ENCODE peak calls at places on chromosome 5, in six cellular contexts. One of them, this sample, is unnamed.

GRCh38 chr5:103918668-103919367 is 356.2 kb upstream of the NUDT12 start:
- DNase-seq in neuronal stem cell: peak
- DNase-seq in OCI-LY7: no peak
- DNase-seq in trophoblast cell: peak
- DNase-seq in IMR-90: peak
- DNase-seq in neural progenitor cell: peak
- DNase-seq in this sample: peak

GRCh38 chr5:141618804-141619554 is at the start of gene DIAPH1:
- DNase-seq in neural progenitor cell: peak
- DNase-seq in IMR-90: peak
- DNase-seq in neuronal stem cell: peak
- DNase-seq in OCI-LY7: peak
- DNase-seq in trophoblast cell: peak
- DNase-seq in this sample: peak

GRCh38 chr5:73171495-73171894 is 1.5 kb upstream of the TMEM174 start:
- DNase-seq in trophoblast cell: no peak
- DNase-seq in neural progenitor cell: no peak
- DNase-seq in IMR-90: no peak
- DNase-seq in neuronal stem cell: no peak
- DNase-seq in OCI-LY7: no peak
- DNase-seq in this sample: no peak

GRCh38 chr5:39197556-39197955 is 21.8 kb downstream of the FYB1 start:
- DNase-seq in neural progenitor cell: no peak
- DNase-seq in OCI-LY7: no peak
- DNase-seq in IMR-90: no peak
- DNase-seq in trophoblast cell: no peak
- DNase-seq in neuronal stem cell: no peak
- DNase-seq in this sample: no peak

GRCh38 chr5:134432677-134433359 is 21.1 kb upstream of the CDKN2AIPNL start:
- DNase-seq in IMR-90: peak
- DNase-seq in trophoblast cell: no peak
- DNase-seq in neural progenitor cell: no peak
- DNase-seq in OCI-LY7: no peak
- DNase-seq in neuronal stem cell: no peak
- DNase-seq in this sample: no peak

GRCh38 chr5:96370981-96371380 is 62.1 kb downstream of the PCSK1 start:
- DNase-seq in trophoblast cell: no peak
- DNase-seq in IMR-90: no peak
- DNase-seq in neuronal stem cell: no peak
- DNase-seq in neural progenitor cell: no peak
- DNase-seq in OCI-LY7: no peak
- DNase-seq in this sample: no peak

GRCh38 chr5:106862450-106863193 is 808.1 kb downstream of the EFNA5 start:
- DNase-seq in neural progenitor cell: no peak
- DNase-seq in OCI-LY7: no peak
- DNase-seq in IMR-90: peak
- DNase-seq in trophoblast cell: no peak
- DNase-seq in neuronal stem cell: no peak
- DNase-seq in this sample: no peak

GRCh38 chr5:93579561-93580386 is 1.2 kb downstream of the NR2F1-AS1 start:
- DNase-seq in OCI-LY7: no peak
- DNase-seq in trophoblast cell: peak
- DNase-seq in IMR-90: peak
- DNase-seq in neural progenitor cell: peak
- DNase-seq in neuronal stem cell: no peak
- DNase-seq in this sample: peak

GRCh38 chr5:135116146-135116545 is 82.1 kb upstream of the PITX1 start:
- DNase-seq in trophoblast cell: peak
- DNase-seq in neuronal stem cell: no peak
- DNase-seq in neural progenitor cell: no peak
- DNase-seq in IMR-90: no peak
- DNase-seq in OCI-LY7: no peak
- DNase-seq in this sample: peak

GRCh38 chr5:59007460-59008063 is 424.7 kb downstream of the RAB3C start:
- DNase-seq in neuronal stem cell: no peak
- DNase-seq in OCI-LY7: peak
- DNase-seq in IMR-90: peak
- DNase-seq in neural progenitor cell: peak
- DNase-seq in trophoblast cell: peak
- DNase-seq in this sample: no peak

GRCh38 chr5:121793791-121794190 is 57.9 kb upstream of the FTMT start:
- DNase-seq in IMR-90: no peak
- DNase-seq in trophoblast cell: peak
- DNase-seq in OCI-LY7: no peak
- DNase-seq in neuronal stem cell: no peak
- DNase-seq in neural progenitor cell: no peak
- DNase-seq in this sample: no peak
- H2AFZ ChIP-seq in IMR-90: no peak
- H2AFZ ChIP-seq in trophoblast cell: no peak
- H2AFZ ChIP-seq in OCI-LY7: no peak
- H2AFZ ChIP-seq in neuronal stem cell: no peak
- H2AFZ ChIP-seq in neural progenitor cell: no peak
- H2AFZ ChIP-seq in this sample: no peak

GRCh38 chr5:74660146-74660545 is 19.6 kb upstream of the ENC1 start:
- DNase-seq in OCI-LY7: no peak
- DNase-seq in neural progenitor cell: no peak
- DNase-seq in neuronal stem cell: no peak
- DNase-seq in IMR-90: peak
- DNase-seq in trophoblast cell: no peak
- DNase-seq in this sample: no peak
- H2AFZ ChIP-seq in OCI-LY7: no peak
- H2AFZ ChIP-seq in neural progenitor cell: no peak
- H2AFZ ChIP-seq in neuronal stem cell: no peak
- H2AFZ ChIP-seq in IMR-90: peak
- H2AFZ ChIP-seq in trophoblast cell: no peak
- H2AFZ ChIP-seq in this sample: no peak

GRCh38 chr5:125597338-125597737 is 825.9 kb upstream of the GRAMD2B start:
- DNase-seq in neural progenitor cell: no peak
- DNase-seq in neuronal stem cell: no peak
- DNase-seq in OCI-LY7: no peak
- DNase-seq in IMR-90: peak
- DNase-seq in trophoblast cell: no peak
- DNase-seq in this sample: peak
- H2AFZ ChIP-seq in neural progenitor cell: no peak
- H2AFZ ChIP-seq in neuronal stem cell: peak
- H2AFZ ChIP-seq in OCI-LY7: no peak
- H2AFZ ChIP-seq in IMR-90: no peak
- H2AFZ ChIP-seq in trophoblast cell: no peak
- H2AFZ ChIP-seq in this sample: no peak

GRCh38 chr5:89948977-89949376 is 460.6 kb downstream of the CETN3 start:
- DNase-seq in trophoblast cell: no peak
- DNase-seq in neural progenitor cell: no peak
- DNase-seq in IMR-90: no peak
- DNase-seq in OCI-LY7: no peak
- DNase-seq in neuronal stem cell: no peak
- DNase-seq in this sample: no peak
- H2AFZ ChIP-seq in trophoblast cell: no peak
- H2AFZ ChIP-seq in neural progenitor cell: no peak
- H2AFZ ChIP-seq in IMR-90: no peak
- H2AFZ ChIP-seq in OCI-LY7: no peak
- H2AFZ ChIP-seq in neuronal stem cell: no peak
- H2AFZ ChIP-seq in this sample: no peak

GRCh38 chr5:115170128-115170923 is 618 bp upstream of the TRIM36 start:
- DNase-seq in neuronal stem cell: no peak
- DNase-seq in OCI-LY7: no peak
- DNase-seq in neural progenitor cell: peak
- DNase-seq in trophoblast cell: peak
- DNase-seq in IMR-90: peak
- DNase-seq in this sample: no peak
- H2AFZ ChIP-seq in neuronal stem cell: peak
- H2AFZ ChIP-seq in OCI-LY7: peak
- H2AFZ ChIP-seq in neural progenitor cell: peak
- H2AFZ ChIP-seq in trophoblast cell: peak
- H2AFZ ChIP-seq in IMR-90: peak
- H2AFZ ChIP-seq in this sample: peak

GRCh38 chr5:5291357-5291756 is 131.1 kb upstream of the ICE1 start:
- DNase-seq in neural progenitor cell: no peak
- DNase-seq in IMR-90: no peak
- DNase-seq in trophoblast cell: no peak
- DNase-seq in OCI-LY7: no peak
- DNase-seq in neuronal stem cell: no peak
- DNase-seq in this sample: peak

GRCh38 chr5:5290674-5291334 is 131.7 kb upstream of the ICE1 start:
- DNase-seq in IMR-90: no peak
- DNase-seq in neuronal stem cell: no peak
- DNase-seq in trophoblast cell: peak
- DNase-seq in OCI-LY7: no peak
- DNase-seq in neural progenitor cell: no peak
- DNase-seq in this sample: no peak

GRCh38 chr5:5293029-5293428 is 129.4 kb upstream of the ICE1 start:
- DNase-seq in IMR-90: no peak
- DNase-seq in OCI-LY7: no peak
- DNase-seq in neural progenitor cell: no peak
- DNase-seq in trophoblast cell: no peak
- DNase-seq in neuronal stem cell: no peak
- DNase-seq in this sample: no peak

GRCh38 chr5:5289537-5289936 is 132.9 kb upstream of the ICE1 start:
- DNase-seq in IMR-90: no peak
- DNase-seq in neural progenitor cell: no peak
- DNase-seq in trophoblast cell: no peak
- DNase-seq in OCI-LY7: no peak
- DNase-seq in neuronal stem cell: no peak
- DNase-seq in this sample: peak

DNA sequence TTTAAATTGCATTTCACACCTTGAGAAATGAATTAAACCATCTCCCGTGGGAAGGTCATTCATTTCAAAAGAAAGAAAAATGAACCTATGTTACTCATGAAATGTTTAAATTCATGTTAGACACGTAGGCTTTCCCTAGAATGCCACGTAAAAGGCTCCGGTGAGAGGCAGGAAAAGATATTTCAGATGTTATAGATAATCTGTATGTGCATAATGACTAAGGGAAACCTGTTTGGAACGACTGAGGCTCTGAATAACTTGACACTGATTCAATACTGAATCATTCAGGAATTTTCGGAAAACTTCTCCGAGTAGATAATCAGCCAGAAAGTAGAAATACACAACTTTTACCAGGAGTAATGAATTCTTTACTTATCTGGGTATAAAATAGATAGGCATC is 134.2 kb upstream of the ICE1 start:
- DNase-seq in trophoblast cell: peak
- DNase-seq in IMR-90: peak
- DNase-seq in neural progenitor cell: no peak
- DNase-seq in OCI-LY7: no peak
- DNase-seq in neuronal stem cell: no peak
- DNase-seq in this sample: peak
- H2AFZ ChIP-seq in trophoblast cell: no peak
- H2AFZ ChIP-seq in IMR-90: no peak
- H2AFZ ChIP-seq in neural progenitor cell: no peak
- H2AFZ ChIP-seq in OCI-LY7: no peak
- H2AFZ ChIP-seq in neuronal stem cell: no peak
- H2AFZ ChIP-seq in this sample: no peak

GRCh38 chr5:67094476-67095300 is 101.9 kb downstream of the CD180 start:
- DNase-seq in neural progenitor cell: peak
- DNase-seq in trophoblast cell: peak
- DNase-seq in OCI-LY7: no peak
- DNase-seq in IMR-90: peak
- DNase-seq in neuronal stem cell: no peak
- DNase-seq in this sample: peak
- H2AFZ ChIP-seq in neural progenitor cell: peak
- H2AFZ ChIP-seq in trophoblast cell: no peak
- H2AFZ ChIP-seq in OCI-LY7: no peak
- H2AFZ ChIP-seq in IMR-90: peak
- H2AFZ ChIP-seq in neuronal stem cell: no peak
- H2AFZ ChIP-seq in this sample: peak

DNA sequence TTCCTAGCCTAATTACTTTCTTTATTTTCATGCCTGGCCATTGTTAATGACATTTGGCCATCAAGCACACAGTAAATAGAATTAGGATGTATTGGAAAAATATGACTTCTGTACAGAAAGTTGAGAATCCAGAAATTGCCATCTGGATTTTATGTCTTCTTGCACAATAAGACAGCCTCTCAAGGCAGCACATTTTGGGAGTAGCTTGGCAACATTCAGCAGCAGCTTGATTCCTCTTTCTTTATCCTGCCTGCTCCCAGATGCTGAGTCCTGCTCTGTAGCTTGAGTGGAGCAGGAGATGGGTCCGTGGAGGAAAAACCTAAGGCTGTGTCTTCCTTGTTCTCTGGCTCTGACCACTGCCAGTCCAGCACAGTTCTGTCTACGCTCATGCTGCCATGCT is 29.3 kb upstream of the ARHGAP26 start:
- DNase-seq in OCI-LY7: no peak
- DNase-seq in IMR-90: no peak
- DNase-seq in neural progenitor cell: no peak
- DNase-seq in trophoblast cell: no peak
- DNase-seq in neuronal stem cell: no peak
- DNase-seq in this sample: no peak
- H2AFZ ChIP-seq in OCI-LY7: no peak
- H2AFZ ChIP-seq in IMR-90: no peak
- H2AFZ ChIP-seq in neural progenitor cell: no peak
- H2AFZ ChIP-seq in trophoblast cell: no peak
- H2AFZ ChIP-seq in neuronal stem cell: no peak
- H2AFZ ChIP-seq in this sample: no peak

This sample was measured in mammary epithelial cell.